ENCODE peak calls at places on chromosomes 4 and X, in ten cellular contexts. One of them, this sample, is unnamed.

GRCh38 chr4:85669204-85669603 is 194.3 kb downstream of the ARHGAP24 start:
- DNase-seq in transverse colon: no peak
- DNase-seq in IMR-90: no peak
- DNase-seq in spleen: no peak
- DNase-seq in prostate gland: no peak
- DNase-seq in heart left ventricle: no peak
- DNase-seq in A549: no peak
- DNase-seq in GM12878: no peak
- DNase-seq in vagina: no peak
- DNase-seq in suprapubic skin: no peak
- DNase-seq in this sample: no peak

GRCh38 chr4:79201976-79202375 is 123.9 kb downstream of the NAA11 start:
- DNase-seq in transverse colon: no peak
- DNase-seq in IMR-90: no peak
- DNase-seq in spleen: no peak
- DNase-seq in prostate gland: no peak
- DNase-seq in heart left ventricle: no peak
- DNase-seq in A549: no peak
- DNase-seq in GM12878: no peak
- DNase-seq in vagina: no peak
- DNase-seq in suprapubic skin: no peak
- DNase-seq in this sample: no peak

GRCh38 chr4:184163813-184164212 is 53.9 kb downstream of the ENPP6 start:
- DNase-seq in transverse colon: peak; percentile 54
- DNase-seq in IMR-90: peak; percentile 6
- DNase-seq in spleen: no peak
- DNase-seq in prostate gland: peak; percentile 35
- DNase-seq in heart left ventricle: peak; percentile 52
- DNase-seq in A549: peak; percentile 60
- DNase-seq in GM12878: no peak
- DNase-seq in vagina: no peak
- DNase-seq in suprapubic skin: no peak
- DNase-seq in this sample: peak; percentile 70

GRCh38 chr4:40221744-40222143 is 24.9 kb downstream of the RHOH start:
- DNase-seq in transverse colon: no peak
- DNase-seq in IMR-90: no peak
- DNase-seq in spleen: no peak
- DNase-seq in prostate gland: no peak
- DNase-seq in heart left ventricle: no peak
- DNase-seq in A549: no peak
- DNase-seq in GM12878: no peak
- DNase-seq in vagina: no peak
- DNase-seq in suprapubic skin: no peak
- DNase-seq in this sample: no peak

GRCh38 chr4:104420766-104421165 is 73.9 kb downstream of the CXXC4 start:
- DNase-seq in transverse colon: no peak
- DNase-seq in IMR-90: no peak
- DNase-seq in spleen: no peak
- DNase-seq in prostate gland: no peak
- DNase-seq in heart left ventricle: no peak
- DNase-seq in A549: no peak
- DNase-seq in GM12878: no peak
- DNase-seq in vagina: no peak
- DNase-seq in suprapubic skin: no peak
- DNase-seq in this sample: no peak

GRCh38 chrX:10474510-10474909 is 145.9 kb downstream of the MID1 start:
- DNase-seq in transverse colon: no peak
- DNase-seq in IMR-90: no peak
- DNase-seq in spleen: no peak
- DNase-seq in prostate gland: no peak
- DNase-seq in heart left ventricle: no peak
- DNase-seq in A549: no peak
- DNase-seq in GM12878: no peak
- DNase-seq in vagina: no peak
- DNase-seq in suprapubic skin: no peak
- DNase-seq in this sample: no peak

GRCh38 chr4:8735236-8736082 is 136.2 kb downstream of the HMX1 start:
- DNase-seq in transverse colon: no peak
- DNase-seq in IMR-90: no peak
- DNase-seq in spleen: no peak
- DNase-seq in prostate gland: no peak
- DNase-seq in heart left ventricle: no peak
- DNase-seq in A549: no peak
- DNase-seq in GM12878: no peak
- DNase-seq in vagina: peak; percentile 82
- DNase-seq in suprapubic skin: no peak
- DNase-seq in this sample: no peak

GRCh38 chrX:108396188-108396885 is 41.9 kb downstream of the COL4A6 start:
- DNase-seq in transverse colon: no peak
- DNase-seq in IMR-90: peak; percentile 38
- DNase-seq in spleen: no peak
- DNase-seq in prostate gland: peak; percentile 3
- DNase-seq in heart left ventricle: no peak
- DNase-seq in A549: no peak
- DNase-seq in GM12878: no peak
- DNase-seq in vagina: no peak
- DNase-seq in suprapubic skin: no peak
- DNase-seq in this sample: no peak

GRCh38 chr4:8387194-8387593 is 53.3 kb downstream of the ACOX3 start:
- DNase-seq in transverse colon: no peak
- DNase-seq in IMR-90: no peak
- DNase-seq in spleen: no peak
- DNase-seq in prostate gland: no peak
- DNase-seq in heart left ventricle: no peak
- DNase-seq in A549: no peak
- DNase-seq in GM12878: no peak
- DNase-seq in vagina: no peak
- DNase-seq in suprapubic skin: no peak
- DNase-seq in this sample: no peak

GRCh38 chrX:148960060-148960459 is 459.6 kb downstream of the AFF2 start:
- DNase-seq in transverse colon: no peak
- DNase-seq in IMR-90: no peak
- DNase-seq in spleen: no peak
- DNase-seq in prostate gland: no peak
- DNase-seq in heart left ventricle: no peak
- DNase-seq in A549: no peak
- DNase-seq in GM12878: no peak
- DNase-seq in vagina: no peak
- DNase-seq in suprapubic skin: no peak
- DNase-seq in this sample: no peak

GRCh38 chr4:83128235-83128929 is 13.9 kb upstream of the PLAC8 start:
- DNase-seq in transverse colon: peak; percentile 32
- DNase-seq in IMR-90: peak; percentile 90
- DNase-seq in spleen: no peak
- DNase-seq in prostate gland: no peak
- DNase-seq in heart left ventricle: no peak
- DNase-seq in A549: no peak
- DNase-seq in GM12878: no peak
- DNase-seq in vagina: no peak
- DNase-seq in suprapubic skin: no peak
- DNase-seq in this sample: no peak

GRCh38 chrX:50471390-50471789 is 765 bp upstream of the DGKK start:
- DNase-seq in transverse colon: no peak
- DNase-seq in IMR-90: no peak
- DNase-seq in spleen: no peak
- DNase-seq in prostate gland: no peak
- DNase-seq in heart left ventricle: no peak
- DNase-seq in A549: no peak
- DNase-seq in GM12878: no peak
- DNase-seq in vagina: no peak
- DNase-seq in suprapubic skin: no peak
- DNase-seq in this sample: no peak

GRCh38 chrX:14030248-14030592 is 528 bp upstream of the GEMIN8 start:
- DNase-seq in transverse colon: no peak
- DNase-seq in IMR-90: peak; percentile 64
- DNase-seq in spleen: no peak
- DNase-seq in prostate gland: no peak
- DNase-seq in heart left ventricle: no peak
- DNase-seq in A549: no peak
- DNase-seq in GM12878: no peak
- DNase-seq in vagina: no peak
- DNase-seq in suprapubic skin: no peak
- DNase-seq in this sample: no peak

GRCh38 chrX:63434206-63434605 is 83.1 kb upstream of the SPIN4 start:
- DNase-seq in transverse colon: no peak
- DNase-seq in IMR-90: no peak
- DNase-seq in spleen: no peak
- DNase-seq in prostate gland: no peak
- DNase-seq in heart left ventricle: no peak
- DNase-seq in A549: no peak
- DNase-seq in GM12878: no peak
- DNase-seq in vagina: no peak
- DNase-seq in suprapubic skin: no peak
- DNase-seq in this sample: no peak

GRCh38 chr4:75675004-75675531 is 1.9 kb upstream of the G3BP2 start:
- DNase-seq in transverse colon: no peak
- DNase-seq in IMR-90: no peak
- DNase-seq in spleen: no peak
- DNase-seq in prostate gland: no peak
- DNase-seq in heart left ventricle: no peak
- DNase-seq in A549: no peak
- DNase-seq in GM12878: no peak
- DNase-seq in vagina: no peak
- DNase-seq in suprapubic skin: no peak
- DNase-seq in this sample: no peak

GRCh38 chr4:90621080-90621479 is 493.9 kb downstream of the CCSER1 start:
- DNase-seq in transverse colon: no peak
- DNase-seq in IMR-90: no peak
- DNase-seq in spleen: no peak
- DNase-seq in prostate gland: no peak
- DNase-seq in heart left ventricle: no peak
- DNase-seq in A549: no peak
- DNase-seq in GM12878: no peak
- DNase-seq in vagina: no peak
- DNase-seq in suprapubic skin: no peak
- DNase-seq in this sample: no peak

DNA sequence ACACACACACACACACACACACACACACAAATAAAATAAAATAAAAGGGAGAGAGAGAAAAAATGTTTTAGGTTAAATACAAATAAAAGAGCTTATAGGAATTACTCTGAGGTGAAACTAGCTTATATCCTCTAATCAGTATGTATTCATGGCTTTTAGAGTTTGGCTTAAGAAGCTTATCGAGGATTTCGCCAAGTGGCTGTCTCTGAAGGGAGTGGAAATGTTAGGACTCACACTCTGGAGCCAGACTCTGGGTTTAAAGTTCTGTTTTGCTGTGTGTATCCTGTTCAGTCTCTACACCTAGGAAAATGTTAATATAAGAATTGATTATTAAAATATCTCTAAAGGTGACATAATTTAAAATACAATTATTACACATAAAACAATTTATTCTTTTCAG is 489.5 kb downstream of the CCSER1 start:
- DNase-seq in transverse colon: no peak
- DNase-seq in IMR-90: no peak
- DNase-seq in spleen: no peak
- DNase-seq in prostate gland: no peak
- DNase-seq in heart left ventricle: no peak
- DNase-seq in A549: no peak
- DNase-seq in GM12878: no peak
- DNase-seq in vagina: no peak
- DNase-seq in suprapubic skin: no peak
- DNase-seq in this sample: no peak
- H3K4me1 ChIP-seq in transverse colon: no peaks in the 10 kb centered on the region
- H3K4me1 ChIP-seq in IMR-90: no peaks in the 10 kb centered on the region
- H3K4me1 ChIP-seq in spleen: no peaks in the 10 kb centered on the region
- H3K4me1 ChIP-seq in prostate gland: no peaks in the 10 kb centered on the region
- H3K4me1 ChIP-seq in heart left ventricle: no peaks in the 10 kb centered on the region
- H3K4me1 ChIP-seq in A549: no peaks in the 10 kb centered on the region
- H3K4me1 ChIP-seq in GM12878: no peaks in the 10 kb centered on the region
- H3K4me1 ChIP-seq in vagina: no peaks in the 10 kb centered on the region
- H3K4me1 ChIP-seq in suprapubic skin: no peaks in the 10 kb centered on the region
- H3K4me1 ChIP-seq in this sample: no peaks in the 10 kb centered on the region

DNA sequence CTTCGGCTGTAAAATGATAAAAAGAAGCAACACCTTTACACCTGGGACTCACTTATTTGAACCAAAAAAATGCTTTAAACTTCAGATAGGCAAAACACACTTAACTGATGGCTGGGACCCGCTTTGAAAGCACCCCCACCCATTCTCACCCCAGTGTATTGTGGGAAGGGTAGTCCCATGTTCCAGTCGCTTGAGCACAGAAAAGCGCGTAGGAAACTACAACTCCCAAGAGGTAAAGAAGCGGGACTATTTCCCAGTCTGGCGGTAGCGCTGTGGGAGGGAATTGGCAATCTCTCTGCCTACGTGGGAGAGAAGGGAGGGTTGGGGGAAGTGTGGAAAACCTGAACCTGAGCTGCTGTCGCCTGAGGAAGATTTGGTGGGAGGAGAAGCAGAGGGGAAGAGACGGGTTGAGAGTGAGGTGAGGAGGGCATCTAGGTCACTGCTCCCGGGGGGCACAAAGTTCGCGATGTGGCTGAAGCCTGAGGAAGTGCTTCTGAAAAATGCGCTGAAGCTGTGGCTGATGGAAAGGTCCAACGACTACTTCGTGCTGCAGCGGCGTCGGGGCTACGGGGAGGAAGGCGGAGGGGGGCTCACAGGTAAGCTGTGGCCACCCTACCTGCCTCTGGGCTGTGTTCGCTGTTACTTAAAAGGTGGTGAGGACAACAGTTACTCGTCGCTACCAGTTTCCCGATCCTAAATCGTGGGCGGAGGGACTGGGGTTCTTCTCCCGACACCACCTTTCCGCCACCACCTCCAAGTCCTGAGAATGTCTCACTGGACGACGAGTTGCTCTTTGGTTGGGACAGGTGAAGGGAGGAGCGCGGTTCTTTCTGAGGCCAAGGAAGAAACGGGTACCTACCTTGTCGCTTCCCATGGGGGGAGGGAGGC is at the start of gene TBC1D8B:
- DNase-seq in transverse colon: peak; percentile 80
- DNase-seq in IMR-90: peak; percentile 92
- DNase-seq in spleen: peak; percentile 75
- DNase-seq in prostate gland: peak; percentile 84
- DNase-seq in heart left ventricle: peak; percentile 79
- DNase-seq in A549: peak; percentile 80
- DNase-seq in GM12878: peak; percentile 50
- DNase-seq in vagina: peak; percentile 91
- DNase-seq in suprapubic skin: peak; percentile 84
- DNase-seq in this sample: peak; percentile 86
- TF ChIP-seq POLR2A in transverse colon: peak; percentile 59
- TF ChIP-seq POLR2A in IMR-90: peak; percentile 63
- TF ChIP-seq POLR2A in spleen: no peak
- TF ChIP-seq POLR2A in prostate gland: peak; percentile 55
- TF ChIP-seq POLR2A in heart left ventricle: peak; percentile 25
- TF ChIP-seq POLR2A in A549: peak; percentile 44
- TF ChIP-seq POLR2A in GM12878: no peak
- TF ChIP-seq POLR2A in vagina: no peak
- TF ChIP-seq POLR2A in suprapubic skin: no peak
- TF ChIP-seq POLR2A in this sample: peak; percentile 89

GRCh38 chr4:138092060-138092459 is 150.1 kb downstream of the SLC7A11 start:
- DNase-seq in transverse colon: no peak
- DNase-seq in IMR-90: no peak
- DNase-seq in spleen: no peak
- DNase-seq in prostate gland: no peak
- DNase-seq in heart left ventricle: no peak
- DNase-seq in A549: no peak
- DNase-seq in GM12878: no peak
- DNase-seq in vagina: no peak
- DNase-seq in suprapubic skin: no peak
- DNase-seq in this sample: no peak
- H3K27ac ChIP-seq in transverse colon: no peak overlapping the region
- H3K27ac ChIP-seq in IMR-90: no peak overlapping the region
- H3K27ac ChIP-seq in spleen: no peak overlapping the region
- H3K27ac ChIP-seq in prostate gland: no peak overlapping the region
- H3K27ac ChIP-seq in heart left ventricle: no peak overlapping the region
- H3K27ac ChIP-seq in A549: no peak overlapping the region
- H3K27ac ChIP-seq in GM12878: no peak overlapping the region
- H3K27ac ChIP-seq in vagina: no peak overlapping the region
- H3K27ac ChIP-seq in suprapubic skin: no peak overlapping the region
- H3K27ac ChIP-seq in this sample: no peak overlapping the region

GRCh38 chrX:54182194-54182863 is 725 bp downstream of the FAM120C start:
- DNase-seq in transverse colon: peak; percentile 70
- DNase-seq in IMR-90: no peak
- DNase-seq in spleen: peak; percentile 93
- DNase-seq in prostate gland: peak; percentile 36
- DNase-seq in heart left ventricle: peak; percentile 67
- DNase-seq in A549: peak; percentile 58
- DNase-seq in GM12878: no peak
- DNase-seq in vagina: no peak
- DNase-seq in suprapubic skin: peak; percentile 68
- DNase-seq in this sample: peak; percentile 68
- H3K4me1 ChIP-seq in transverse colon: peaks cover 18% of the 10 kb centered on the region
- H3K4me1 ChIP-seq in IMR-90: peaks cover under 1% of the 10 kb centered on the region
- H3K4me1 ChIP-seq in spleen: peaks cover 15% of the 10 kb centered on the region
- H3K4me1 ChIP-seq in prostate gland: no peaks in the 10 kb centered on the region
- H3K4me1 ChIP-seq in heart left ventricle: peaks cover 10% of the 10 kb centered on the region
- H3K4me1 ChIP-seq in A549: peaks cover 45% of the 10 kb centered on the region
- H3K4me1 ChIP-seq in GM12878: no peaks in the 10 kb centered on the region
- H3K4me1 ChIP-seq in vagina: peaks cover 30% of the 10 kb centered on the region
- H3K4me1 ChIP-seq in suprapubic skin: peaks cover 28% of the 10 kb centered on the region
- H3K4me1 ChIP-seq in this sample: peaks cover 35% of the 10 kb centered on the region